ENCODE peak calls at places on chromosomes 13 and 19, in eight cellular contexts. R is A549; A is H1; E is mesendoderm; H is CD8-positive, alpha-beta T cell; Z is effector memory CD4-positive, alpha-beta T cell; B is dorsolateral prefrontal cortex; W is A673. V is an unnamed sample.
A peak's percentile ranks its signal among the peaks of the same experiment; 100 is the strongest.

GRCh38 chr19:39412867-39413268 is 399 bp downstream of the PLEKHG2 start:
- DNase-seq in B (no peak), R (no peak), E (no peak), A (no peak), Z (no peak), W (no peak), H (peak; percentile 34), V (no peak)

GRCh38 chr19:39599116-39599515 is 3.2 kb upstream of the LGALS13 start:
- DNase-seq in A (peak; percentile 58), Z (no peak), R (peak; percentile 26), H (peak; percentile 10), W (peak; percentile 51), E (peak; percentile 54), B (no peak), V (peak; percentile 15)

GRCh38 chr13:109700176-109700575 is 86.2 kb downstream of the IRS2 start:
- DNase-seq in A (no peak), B (peak; percentile 29), W (peak; percentile 97), E (peak; percentile 58), R (peak; percentile 63), H (no peak), Z (no peak), V (peak; percentile 88)

GRCh38 chr13:32246468-32246867 is 68.7 kb downstream of the ZAR1L start:
- DNase-seq in H (peak; percentile 8), Z (no peak), E (peak; percentile 95), B (peak; percentile 40), R (peak; percentile 69), W (peak; percentile 82), A (peak; percentile 80), V (peak; percentile 74)

GRCh38 chr13:42396501-42396900 is 124.5 kb downstream of the AKAP11 start:
- DNase-seq in H (no peak), A (no peak), E (no peak), W (no peak), B (no peak), R (no peak), Z (no peak), V (no peak)

GRCh38 chr19:34639491-34640085 is 37.4 kb downstream of the SCGB2B2 start:
- DNase-seq in E (peak; percentile 77), A (peak; percentile 58), W (peak; percentile 87), H (peak; percentile 66), Z (peak; percentile 34), B (peak; percentile 51), R (peak; percentile 88), V (peak; percentile 32)

GRCh38 chr19:10286803-10287737 is at the start of gene ICAM4:
- DNase-seq in A (peak; percentile 80), B (no peak), E (peak; percentile 68), Z (no peak), H (no peak), R (no peak), W (peak; percentile 62), V (no peak)

GRCh38 chr13:112443191-112444000 is 67.2 kb downstream of the SPACA7 start:
- DNase-seq in W (peak; percentile 49), E (peak; percentile 40), H (no peak), B (peak; percentile 24), Z (no peak), A (peak; percentile 81), R (no peak), V (no peak)

GRCh38 chr19:19345232-19345631 is 24.6 kb downstream of the MAU2 start:
- DNase-seq in A (no peak), R (no peak), E (no peak), Z (no peak), H (no peak), B (no peak), W (no peak), V (no peak)

GRCh38 chr13:20192470-20193141 is at the start of gene GJB2:
- DNase-seq in E (no peak), B (no peak), Z (no peak), W (no peak), R (no peak), A (peak; percentile 54), H (no peak), V (no peak)

GRCh38 chr13:54210397-54211050 is 1181.9 kb downstream of the OLFM4 start:
- DNase-seq in W (no peak), Z (no peak), R (no peak), B (no peak), H (no peak), A (no peak), E (peak; percentile 68), V (no peak)

GRCh38 chr19:7483720-7484201 is 5.1 kb downstream of the PEX11G start:
- DNase-seq in A (no peak), Z (no peak), E (no peak), H (no peak), R (no peak), W (peak; percentile 34), B (no peak), V (no peak)

GRCh38 chr13:73171242-73171641 is 112.4 kb downstream of the KLF5 start:
- DNase-seq in W (no peak), Z (no peak), A (no peak), E (no peak), H (no peak), B (no peak), R (no peak), V (no peak)

GRCh38 chr13:42660367-42660965 is 86.5 kb downstream of the TNFSF11 start:
- DNase-seq in B (no peak), A (no peak), R (no peak), E (no peak), H (no peak), W (no peak), Z (no peak), V (peak; percentile 30)

GRCh38 chr19:33621811-33622504 is at the start of gene CHST8:
- DNase-seq in H (no peak), A (peak; percentile 86), W (peak; percentile 72), R (no peak), B (peak; percentile 34), Z (no peak), E (peak; percentile 74), V (no peak)

GRCh38 chr19:33622505-33622808 is 704 bp downstream of the CHST8 start:
- DNase-seq in W (no peak), E (peak; percentile 37), B (no peak), R (no peak), Z (no peak), A (no peak), H (no peak), V (no peak)

GRCh38 chr19:33620611-33621010 is 1.1 kb upstream of the CHST8 start:
- DNase-seq in W (no peak), H (no peak), A (no peak), R (no peak), Z (no peak), E (no peak), B (no peak), V (no peak)

GRCh38 chr19:33622809-33623511 is 1.2 kb downstream of the CHST8 start:
- DNase-seq in H (no peak), W (no peak), E (peak; percentile 19), R (no peak), A (no peak), B (peak; percentile 12), Z (no peak), V (no peak)

DNA sequence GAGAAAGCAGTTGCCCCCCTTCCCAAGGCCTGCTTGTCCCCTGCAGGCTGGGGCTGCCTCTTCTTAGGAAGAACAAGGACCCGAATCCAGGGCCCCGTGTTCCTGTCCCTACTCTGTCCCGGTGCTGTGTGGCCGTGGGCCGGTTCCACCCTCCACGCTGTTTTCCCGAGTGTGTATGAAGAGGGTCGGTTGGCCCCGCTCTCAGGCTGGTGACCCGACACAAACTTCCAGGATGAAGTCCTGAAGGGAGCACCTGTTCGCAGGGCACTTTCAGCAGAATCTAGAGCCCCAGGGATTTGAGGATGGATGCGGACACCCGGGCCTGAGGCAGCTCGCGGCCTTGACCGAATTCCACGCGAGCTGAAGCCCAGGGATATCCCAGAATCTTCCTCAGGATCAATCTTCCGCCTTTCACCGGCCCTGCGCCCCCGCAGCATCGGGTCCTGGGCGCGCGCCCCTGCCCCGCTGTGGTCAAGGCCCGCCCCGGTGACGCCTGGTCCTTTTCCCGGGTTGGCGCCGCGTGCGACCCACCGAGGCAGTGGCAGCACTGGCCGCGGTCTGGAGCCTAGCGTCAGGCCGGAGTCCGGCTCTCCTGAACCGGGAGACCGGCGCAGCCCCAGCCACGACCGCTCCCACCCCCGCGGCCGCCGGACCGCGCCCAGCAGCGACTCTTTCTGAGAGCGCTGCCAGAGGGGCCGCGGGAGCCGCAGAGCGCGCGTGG is 528 bp upstream of the CHST8 start:
- DNase-seq in R (no peak), W (no peak), E (no peak), B (no peak), A (peak; percentile 76), Z (no peak), H (no peak), V (no peak)
- H3K4me3 ChIP-seq in R (peak overlapping the region; percentile 46), W (peak overlapping the region; percentile 38), E (no peak overlapping the region), B (peak overlapping the region; percentile 25), A (peak overlapping the region; percentile 66), Z (no peak overlapping the region), H (no peak overlapping the region), V (no peak overlapping the region)

DNA sequence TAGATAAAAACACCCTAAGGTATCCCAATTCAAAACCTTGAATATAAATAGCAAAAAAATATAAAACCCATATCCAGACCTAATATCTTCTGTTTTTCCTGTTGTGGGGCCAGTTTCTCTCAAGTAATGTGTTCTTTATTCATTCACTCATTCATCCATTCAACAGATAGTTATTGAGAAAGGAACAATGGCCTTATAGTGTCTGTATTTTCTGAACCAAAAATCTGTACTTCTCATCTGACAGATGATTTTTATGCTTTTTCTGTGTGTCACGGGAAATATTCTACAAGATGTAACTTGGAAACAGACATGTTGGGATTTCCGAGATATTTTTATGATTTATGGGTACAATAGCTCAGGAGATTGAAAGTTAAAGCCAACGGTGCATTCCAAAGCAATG is 5.6 kb downstream of the ACOD1 start:
- DNase-seq in W (no peak), A (no peak), H (no peak), Z (no peak), E (no peak), B (no peak), R (no peak), V (no peak)
- H3K4me3 ChIP-seq in W (no peak overlapping the region), A (no peak overlapping the region), H (no peak overlapping the region), Z (no peak overlapping the region), E (no peak overlapping the region), B (no peak overlapping the region), R (no peak overlapping the region), V (no peak overlapping the region)

DNA sequence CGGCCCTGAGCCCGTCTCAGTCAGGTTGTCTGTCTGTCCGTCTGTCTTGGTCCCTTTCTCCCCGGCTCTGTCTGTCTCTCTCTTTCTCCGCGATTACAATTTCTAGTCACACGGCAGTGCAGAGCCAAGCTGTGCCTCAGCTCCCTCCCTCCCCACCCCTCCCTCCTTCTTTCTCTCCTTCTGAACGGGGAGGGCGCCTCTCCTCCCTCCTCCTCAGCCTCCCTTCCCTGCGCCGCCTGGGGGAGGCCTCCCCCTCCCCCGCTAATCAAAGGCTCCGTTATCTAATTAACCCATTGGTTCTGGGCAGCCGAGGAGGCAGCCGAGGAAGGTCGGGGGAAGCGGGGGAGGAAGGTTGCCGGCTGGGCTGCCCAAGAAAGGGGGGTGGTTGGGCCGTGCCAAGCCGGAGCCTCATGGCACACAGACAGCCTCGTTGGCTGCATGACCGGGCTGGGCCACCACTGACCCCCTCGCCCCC is 16.5 kb downstream of the LRRC4B start:
- DNase-seq in E (peak; percentile 61), A (peak; percentile 54), Z (no peak), W (peak; percentile 37), B (peak; percentile 74), H (no peak), R (no peak), V (no peak)
- H3K4me3 ChIP-seq in E (peak overlapping the region; percentile 45), A (peak overlapping the region; percentile 48), Z (no peak overlapping the region), W (no peak overlapping the region), B (peak overlapping the region; percentile 75), H (no peak overlapping the region), R (no peak overlapping the region), V (no peak overlapping the region)

DNA sequence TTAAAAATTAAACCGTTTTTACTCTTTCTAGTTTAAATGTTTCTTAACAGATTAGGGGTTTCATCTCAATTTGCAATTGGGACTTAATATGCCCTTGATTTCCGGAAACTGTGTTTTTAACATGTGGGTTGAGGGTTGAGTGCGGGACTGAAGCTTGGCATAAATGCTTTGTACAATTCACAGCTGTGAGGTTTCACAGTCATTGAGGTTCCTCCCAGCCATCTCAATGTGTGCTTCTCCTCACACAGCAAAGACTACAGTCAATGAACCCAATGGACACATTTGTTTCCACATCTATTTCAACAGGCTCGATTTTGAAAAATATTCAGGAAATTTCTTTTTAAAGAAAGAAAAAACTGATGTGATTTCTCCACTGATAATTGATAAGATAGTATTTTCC is 328.6 kb downstream of the TBC1D4 start:
- DNase-seq in B (no peak), A (no peak), E (no peak), H (no peak), Z (no peak), W (no peak), R (no peak), V (no peak)
- H3K4me3 ChIP-seq in B (no peak overlapping the region), A (no peak overlapping the region), E (no peak overlapping the region), H (no peak overlapping the region), Z (no peak overlapping the region), W (no peak overlapping the region), R (no peak overlapping the region), V (no peak overlapping the region)

V was measured in astrocyte of the spinal cord.